ENCODE peak calls at places on chromosome X, in nine cellular contexts. L is A673, X is neural crest cell, D is fibroblast of lung, J is tibial nerve, O is astrocyte of the spinal cord, W is B cell, T is BJ, M is cardiac muscle cell. C is an unnamed sample.
A peak's percentile ranks its signal among the peaks of the same experiment; 100 is the strongest.

GRCh38 chrX:141733371-141733770 is 34.8 kb upstream of the SPANXD start:
- DNase-seq in L (no peak), X (no peak), D (peak; percentile 48), J (no peak), O (peak; percentile 45), W (no peak), T (no peak), M (no peak), C (no peak)

GRCh38 chrX:32448320-32448719 is 763.0 kb downstream of the DMD start:
- DNase-seq in L (no peak), X (no peak), D (no peak), J (no peak), O (no peak), W (peak; percentile 49), T (no peak), M (no peak), C (no peak)

GRCh38 chrX:49186125-49187027 is at the start of gene PRICKLE3:
- DNase-seq in L (peak; percentile 49), X (peak; percentile 50), D (peak; percentile 38), J (peak; percentile 72), O (peak; percentile 24), W (peak; percentile 81), T (no peak), M (peak; percentile 85), C (peak; percentile 80)

GRCh38 chrX:45479835-45480422 is 279.3 kb upstream of the DIPK2B start:
- DNase-seq in L (no peak), X (no peak), D (peak; percentile 92), J (no peak), O (peak; percentile 87), W (no peak), T (peak; percentile 41), M (no peak), C (no peak)

GRCh38 chrX:25020391-25021131 is 4.8 kb upstream of the ARX start:
- DNase-seq in L (peak; percentile 73), X (peak; percentile 70), D (no peak), J (no peak), O (no peak), W (no peak), T (no peak), M (peak; percentile 72), C (peak; percentile 80)

GRCh38 chrX:129318375-129318774 is 204.9 kb downstream of the SMARCA1 start:
- DNase-seq in L (peak; percentile 27), X (peak; percentile 3), D (peak; percentile 7), J (no peak), O (peak; percentile 31), W (no peak), T (no peak), M (peak; percentile 0), C (no peak)

GRCh38 chrX:115018944-115019343 is 1.5 kb upstream of the IL13RA2 start:
- DNase-seq in L (no peak), X (no peak), D (peak; percentile 3), J (no peak), O (no peak), W (no peak), T (no peak), M (no peak), C (no peak)

GRCh38 chrX:17876135-17876534 is 15.0 kb upstream of the RAI2 start:
- DNase-seq in L (no peak), X (no peak), D (no peak), J (no peak), O (no peak), W (no peak), T (no peak), M (no peak), C (no peak)

GRCh38 chrX:14697453-14697852 is 168.1 kb downstream of the GLRA2 start:
- DNase-seq in L (peak; percentile 61), X (peak; percentile 21), D (no peak), J (no peak), O (no peak), W (no peak), T (no peak), M (peak; percentile 2), C (peak; percentile 39)

GRCh38 chrX:102155806-102156179 is at the start of gene BEX5:
- DNase-seq in L (peak; percentile 67), X (peak; percentile 29), D (no peak), J (no peak), O (peak; percentile 9), W (peak; percentile 44), T (no peak), M (peak; percentile 80), C (peak; percentile 65)

GRCh38 chrX:106415276-106415895 is 196.4 kb upstream of the RADX start:
- DNase-seq in L (peak; percentile 15), X (no peak), D (peak; percentile 6), J (no peak), O (peak; percentile 26), W (no peak), T (no peak), M (peak; percentile 38), C (peak; percentile 8)

GRCh38 chrX:39855748-39856129 is 242.0 kb downstream of the BCOR start:
- DNase-seq in L (peak; percentile 71), X (no peak), D (peak; percentile 48), J (no peak), O (no peak), W (peak; percentile 73), T (no peak), M (no peak), C (no peak)

DNA sequence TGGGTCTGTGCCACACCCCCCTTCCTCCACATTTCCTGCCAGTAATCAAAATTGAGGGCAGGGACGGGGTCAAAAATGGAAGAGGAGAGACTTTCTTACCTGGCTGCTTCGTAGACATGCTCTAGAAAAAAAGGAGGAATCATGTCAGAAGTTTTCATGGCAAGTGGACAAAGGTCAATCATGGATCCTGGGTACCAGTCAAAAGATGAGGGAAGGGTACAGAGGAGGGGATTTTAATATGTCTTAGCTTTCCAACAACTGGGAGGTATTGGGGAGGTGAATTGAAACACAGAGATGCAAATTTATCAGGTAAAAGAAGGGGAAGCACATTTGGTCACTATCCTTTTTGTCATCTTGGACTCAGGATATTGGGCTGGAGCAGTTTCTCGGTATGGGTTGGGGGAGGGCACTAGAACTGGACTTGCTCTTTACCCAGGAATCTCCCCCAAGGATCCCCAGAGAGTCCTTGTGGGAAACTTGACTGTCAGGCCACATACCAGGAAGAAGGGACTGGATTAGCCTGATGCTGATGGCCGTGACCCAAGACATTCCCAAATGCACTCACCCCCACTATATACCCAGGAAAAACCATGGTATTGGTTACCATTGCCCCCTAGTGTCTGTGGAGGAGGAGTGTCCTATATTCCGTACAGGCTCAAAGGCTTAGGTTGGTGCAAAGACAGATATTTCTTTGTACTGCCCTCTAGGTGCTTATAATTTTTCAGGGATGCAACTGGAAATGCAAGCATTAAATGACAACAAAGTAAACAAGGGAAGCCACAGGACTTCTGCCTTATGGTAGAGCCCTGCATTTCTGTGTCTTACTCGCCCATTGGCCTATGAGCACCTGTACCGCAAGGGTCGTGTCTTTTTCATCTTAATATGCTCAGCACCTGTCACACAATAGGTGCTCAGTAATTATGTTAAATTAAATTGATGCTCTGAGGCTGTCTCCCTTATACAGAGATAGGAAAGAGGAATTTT is 16.8 kb downstream of the VSIG4 start:
- DNase-seq in L (peak; percentile 53), X (no peak), D (no peak), J (no peak), O (no peak), W (no peak), T (no peak), M (no peak), C (no peak)
- TF ChIP-seq CTCF in L (peak; percentile 47), X (no peak), D (no peak), J (no peak), O (no peak), W (no peak), T (no peak), M (peak; percentile 16), C (no peak)

GRCh38 chrX:152926279-152926678 is 28.4 kb downstream of the ZNF185 start:
- DNase-seq in L (peak; percentile 86), X (peak; percentile 41), D (peak; percentile 67), J (no peak), O (peak; percentile 69), W (peak; percentile 40), T (no peak), M (no peak), C (peak; percentile 46)
- TF ChIP-seq CTCF in L (peak; percentile 63), X (peak; percentile 55), D (peak; percentile 46), J (no peak), O (peak; percentile 62), W (peak; percentile 47), T (peak; percentile 51), M (peak; percentile 46), C (peak; percentile 38)

DNA sequence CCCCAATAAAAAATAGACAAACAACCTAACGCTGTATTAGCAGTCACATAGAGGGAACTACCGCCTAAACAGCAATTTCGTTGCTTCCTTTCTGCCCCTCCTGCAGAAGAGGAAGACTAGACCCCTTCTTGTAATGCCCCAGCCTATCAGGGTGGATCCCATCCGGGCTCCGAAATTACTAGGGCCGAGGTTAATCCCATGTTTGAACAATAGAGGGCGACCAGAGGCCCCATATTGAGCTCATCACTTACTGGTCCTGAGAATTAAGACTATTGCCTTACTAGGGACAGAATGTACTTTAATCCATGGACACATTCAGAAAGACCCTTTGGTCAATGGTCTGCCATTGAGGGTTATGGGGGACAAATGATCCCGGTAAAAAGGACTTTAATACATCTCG is 11.8 kb upstream of the ZNF630 start:
- DNase-seq in L (peak; percentile 62), X (peak; percentile 32), D (peak; percentile 29), J (peak; percentile 18), O (peak; percentile 47), W (no peak), T (peak; percentile 2), M (peak; percentile 49), C (peak; percentile 42)
- TF ChIP-seq CTCF in L (peak; percentile 66), X (peak; percentile 60), D (peak; percentile 51), J (peak; percentile 52), O (peak; percentile 56), W (no peak), T (peak; percentile 64), M (peak; percentile 58), C (peak; percentile 60)

DNA sequence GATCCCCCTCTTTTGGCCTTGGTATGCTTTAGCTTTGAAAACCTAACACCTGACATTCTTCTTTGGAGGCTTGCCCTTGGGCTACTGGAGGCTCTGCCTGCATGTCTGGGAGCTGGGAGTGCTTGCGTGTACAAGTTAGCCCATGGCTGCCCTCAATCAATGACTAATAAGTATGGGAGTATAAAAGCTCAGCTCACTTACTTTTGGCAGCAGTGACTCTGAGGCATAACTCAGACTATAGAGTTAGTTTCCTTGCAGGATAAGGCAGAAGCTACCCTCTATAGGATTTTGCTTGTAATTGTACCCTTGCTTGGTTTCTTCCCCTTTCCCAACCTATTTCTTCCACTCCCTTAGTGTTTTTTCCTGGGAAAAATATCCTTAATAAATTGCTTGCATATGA is 247.9 kb downstream of the PPP1R2C start:
- DNase-seq in L (no peak), X (no peak), D (peak; percentile 89), J (no peak), O (peak; percentile 70), W (no peak), T (peak; percentile 27), M (peak; percentile 7), C (no peak)
- TF ChIP-seq CTCF in L (no peak), X (no peak), D (no peak), J (no peak), O (peak; percentile 24), W (no peak), T (peak; percentile 29), M (peak; percentile 29), C (no peak)

GRCh38 chrX:108584617-108585211 is 145.1 kb downstream of the COL4A5 start:
- DNase-seq in L (peak; percentile 31), X (peak; percentile 30), D (no peak), J (no peak), O (no peak), W (no peak), T (no peak), M (peak; percentile 2), C (peak; percentile 20)
- TF ChIP-seq CTCF in L (peak; percentile 58), X (peak; percentile 63), D (no peak), J (peak; percentile 24), O (peak; percentile 22), W (no peak), T (peak; percentile 28), M (peak; percentile 23), C (peak; percentile 31)